ENCODE peak calls at places on chromosomes 3 and 15, in five cellular contexts. R, M, N, X and A are unnamed samples.

GRCh38 chr3:188624384-188624783 is 470.4 kb downstream of the LPP start:
- DNase-seq in M (no peak), R (peak), X (no peak), N (no peak), A (no peak)

GRCh38 chr15:87712211-87712610 is 544.3 kb downstream of the NTRK3 start:
- DNase-seq in X (peak), M (no peak), R (no peak), N (no peak), A (no peak)

GRCh38 chr3:28124882-28125281 is 116.5 kb upstream of the CMC1 start:
- DNase-seq in N (no peak), X (no peak), M (no peak), R (no peak), A (no peak)

GRCh38 chr15:68935400-68935937 is 5.1 kb downstream of the SPESP1 start:
- DNase-seq in R (no peak), N (no peak), X (no peak), M (no peak), A (no peak)

GRCh38 chr3:71111784-71112440 is 471.6 kb downstream of the FOXP1 start:
- DNase-seq in X (peak), N (no peak), M (no peak), R (peak), A (no peak)

GRCh38 chr3:158771982-158772381 is 29.9 kb upstream of the MFSD1 start:
- DNase-seq in N (no peak), M (no peak), X (peak), R (no peak), A (peak)

GRCh38 chr3:50154840-50155490 is at the start of gene SEMA3F:
- DNase-seq in R (peak), X (peak), M (peak), N (peak), A (peak)

GRCh38 chr3:4351164-4351855 is 48.1 kb downstream of the SETMAR start:
- DNase-seq in R (peak), X (no peak), M (no peak), N (no peak), A (no peak)

DNA sequence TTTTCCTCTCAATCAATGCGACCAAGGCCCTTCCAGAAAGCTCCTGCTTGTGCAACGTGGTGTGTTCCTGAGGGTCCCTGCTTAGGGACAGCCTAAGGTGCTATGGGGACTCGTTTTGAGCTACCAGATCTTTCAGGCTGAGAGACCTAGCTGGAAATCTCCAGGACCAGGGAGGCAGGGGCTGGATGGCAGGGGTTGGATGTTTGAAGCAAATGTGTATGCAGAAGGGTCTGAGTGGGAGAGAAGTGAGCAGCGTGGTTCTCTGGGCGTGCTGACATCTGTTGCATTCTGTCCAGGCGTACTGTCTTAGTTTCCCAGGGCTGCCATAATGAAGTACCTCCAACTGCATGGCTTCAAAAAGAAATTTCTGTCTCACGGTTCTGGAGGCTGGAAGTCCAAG is 31.7 kb upstream of the SLCO2A1 start:
- DNase-seq in X (no peak), N (peak), M (no peak), R (no peak), A (no peak)
- TF ChIP-seq CTCF in X (no peak), N (no peak), M (no peak), R (no peak), A (no peak)

GRCh38 chr15:38652183-38652794 is 87.7 kb upstream of the RASGRP1 start:
- DNase-seq in X (no peak), N (no peak), M (no peak), R (no peak), A (no peak)

GRCh38 chr15:38651328-38652038 is 86.9 kb upstream of the RASGRP1 start:
- DNase-seq in N (peak), R (no peak), X (no peak), M (no peak), A (no peak)

GRCh38 chr15:38648116-38648843 is 83.7 kb upstream of the RASGRP1 start:
- DNase-seq in X (no peak), N (no peak), R (no peak), M (no peak), A (no peak)

GRCh38 chr15:38650936-38651327 is 86.3 kb upstream of the RASGRP1 start:
- DNase-seq in R (no peak), N (no peak), M (no peak), X (no peak), A (no peak)

GRCh38 chr15:38650384-38650783 is 85.8 kb upstream of the RASGRP1 start:
- DNase-seq in N (no peak), M (no peak), R (no peak), X (no peak), A (no peak)
- TF ChIP-seq CTCF in N (peak), M (no peak), R (no peak), X (no peak), A (no peak)

DNA sequence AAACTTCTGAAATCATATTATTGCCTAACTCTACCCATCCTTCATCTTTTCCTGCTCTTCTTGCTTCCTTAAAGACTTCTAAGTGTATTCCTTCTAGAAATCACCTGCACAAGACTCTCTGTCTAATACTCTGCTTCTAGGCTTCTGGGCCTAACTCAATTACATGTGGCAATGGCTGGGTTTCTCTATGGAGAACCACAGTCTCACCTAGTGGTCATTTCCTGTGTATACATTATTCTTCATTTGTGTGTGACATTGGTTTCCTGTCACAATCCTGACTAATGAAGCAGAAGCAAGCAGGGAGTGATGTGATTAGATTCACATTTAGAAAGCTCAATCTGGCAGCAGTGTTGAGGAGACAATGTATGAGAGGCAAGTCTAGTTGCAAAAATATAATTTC is 16.9 kb upstream of the CLDN1 start:
- DNase-seq in X (peak), N (no peak), R (peak), M (no peak), A (no peak)
- TF ChIP-seq CTCF in X (peak), N (peak), R (peak), M (no peak), A (peak)

GRCh38 chr3:141114179-141114745 is 63.1 kb downstream of the SPSB4 start:
- DNase-seq in M (no peak), R (no peak), N (no peak), X (no peak), A (no peak)

GRCh38 chr3:141112686-141113255 is 61.6 kb downstream of the SPSB4 start:
- DNase-seq in X (no peak), R (no peak), M (no peak), N (no peak), A (no peak)

GRCh38 chr3:141116791-141117190 is 65.6 kb downstream of the SPSB4 start:
- DNase-seq in M (no peak), X (no peak), R (no peak), N (no peak), A (no peak)

GRCh38 chr3:141115752-141116541 is 64.8 kb downstream of the SPSB4 start:
- DNase-seq in M (no peak), R (no peak), N (no peak), X (no peak), A (no peak)

DNA sequence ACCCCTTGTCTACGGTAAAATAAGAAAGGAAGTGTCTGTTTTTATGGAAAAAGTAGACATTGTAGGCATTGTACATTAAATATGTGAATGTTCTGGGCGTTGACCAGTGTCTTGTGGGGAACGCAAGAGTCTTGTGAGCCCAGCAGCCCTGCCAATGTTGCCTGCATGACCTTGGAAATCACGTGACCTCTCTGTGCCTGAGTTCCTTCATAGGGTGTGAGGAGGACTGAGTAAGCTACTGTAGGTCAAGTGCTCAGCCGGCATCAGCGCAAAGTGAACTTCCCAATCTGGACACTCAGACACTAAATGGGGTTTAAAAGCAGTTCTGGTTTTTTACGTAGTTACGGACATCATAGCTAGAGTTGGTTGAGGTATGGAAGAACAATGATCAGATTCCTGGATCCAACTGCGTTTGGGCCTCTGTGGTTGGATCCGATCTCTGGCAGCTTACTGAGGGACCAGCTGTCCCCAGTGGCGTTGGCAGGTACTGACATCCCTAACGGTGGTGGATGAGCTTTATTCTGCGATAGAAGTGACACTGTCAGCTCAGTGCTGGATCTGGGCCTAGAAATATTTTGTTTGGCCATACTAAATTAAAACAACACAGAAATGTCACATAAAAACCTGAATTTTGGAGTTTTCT is 63.8 kb downstream of the SPSB4 start:
- DNase-seq in R (no peak), N (peak), M (no peak), X (peak), A (peak)
- TF ChIP-seq CTCF in R (peak), N (peak), M (no peak), X (peak), A (peak)

DNA sequence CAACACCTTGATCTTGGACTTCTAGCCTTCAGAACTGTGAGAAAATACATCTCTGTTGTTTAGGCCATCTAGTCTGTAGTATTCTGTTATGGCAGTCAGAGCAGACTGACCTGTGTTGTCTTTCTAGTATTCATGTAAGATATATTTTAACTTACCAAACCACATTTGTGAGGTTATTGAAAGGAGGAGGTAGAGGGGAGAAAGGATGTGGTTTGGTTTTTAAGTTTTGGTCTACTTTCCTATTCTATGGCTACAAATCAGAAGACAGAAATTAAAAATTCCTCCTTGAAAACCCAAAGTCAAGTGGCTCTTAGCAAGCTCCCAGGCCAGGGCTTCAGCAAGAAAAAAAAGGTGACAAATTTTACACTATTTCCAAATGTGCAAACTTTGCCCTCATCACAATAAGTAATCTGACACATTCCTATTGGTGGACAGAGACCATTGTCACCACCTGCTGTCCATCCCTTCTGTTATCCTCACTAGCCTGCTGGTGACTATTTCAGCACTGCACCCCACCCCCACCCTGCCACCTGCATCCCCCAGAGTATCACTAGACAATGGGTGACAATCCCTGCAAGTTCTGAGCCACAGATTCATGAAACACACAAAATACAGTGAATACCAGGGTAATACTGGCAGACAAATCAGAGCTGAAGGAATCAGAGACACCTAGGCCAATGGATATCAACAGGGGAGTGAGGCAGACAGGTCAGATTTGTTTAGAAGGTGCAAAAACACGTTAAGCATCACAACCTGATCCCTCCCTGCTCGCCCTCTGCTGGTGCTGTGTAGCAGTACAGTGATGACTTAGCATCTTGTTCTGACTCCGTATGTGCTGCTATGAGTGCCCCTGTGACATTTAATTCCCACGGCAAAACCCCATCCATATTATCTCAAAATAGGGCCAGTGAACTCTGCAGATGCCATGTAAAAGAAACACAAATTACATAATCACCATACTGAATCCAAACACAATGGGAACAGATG is 79.0 kb upstream of the DCLK3 start:
- DNase-seq in R (peak), X (peak), N (peak), M (no peak), A (peak)
- TF ChIP-seq CTCF in R (peak), X (peak), N (peak), M (peak), A (peak)

GRCh38 chr3:179148446-179149238 is 485 bp downstream of the PIK3CA start:
- DNase-seq in N (peak), X (peak), M (peak), R (peak), A (peak)
- TF ChIP-seq CTCF in N (no peak), X (no peak), M (no peak), R (no peak), A (no peak)

GRCh38 chr3:11271986-11272904 is at the start of gene ATG7:
- DNase-seq in N (peak), R (peak), M (peak), X (peak), A (peak)
- TF ChIP-seq CTCF in N (no peak), R (no peak), M (no peak), X (no peak), A (no peak)

DNA sequence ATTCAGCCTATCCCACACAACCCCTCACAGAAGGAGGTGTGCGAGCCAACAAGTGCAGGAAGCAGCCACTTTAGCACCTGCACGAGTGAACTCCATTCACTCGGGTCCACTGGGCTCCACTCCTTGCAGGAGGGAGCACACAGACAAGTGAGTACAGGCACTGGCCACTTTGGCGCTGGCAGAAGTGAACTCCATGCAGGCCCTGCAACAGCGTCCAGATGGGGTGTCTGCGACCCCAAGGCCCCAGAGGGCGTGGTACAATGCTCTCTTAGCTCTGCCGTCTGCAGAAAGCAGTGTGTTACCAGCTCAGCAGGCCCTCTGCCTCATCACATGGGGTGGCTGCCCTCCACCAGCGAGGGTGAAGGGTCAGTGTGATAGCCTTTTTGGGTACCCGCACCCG is 388.0 kb upstream of the CNTN4 start:
- DNase-seq in M (peak), X (no peak), N (no peak), R (no peak), A (no peak)
- TF ChIP-seq CTCF in M (no peak), X (no peak), N (no peak), R (no peak), A (no peak)

GRCh38 chr3:76369170-76369569 is 583.8 kb upstream of the ZNF717 start:
- DNase-seq in N (no peak), R (peak), M (no peak), X (peak), A (no peak)
- TF ChIP-seq CTCF in N (peak), R (peak), M (no peak), X (peak), A (no peak)